ENCODE peak calls at places on chromosomes 11 and 22, in eight cellular contexts. E, L, Y, F, O, N, G and K are unnamed samples. For H3K4me1, the result is how much of the 10 kb centered on the place peaks cover.

GRCh38 chr11:6705905-6706535 is 22.9 kb upstream of the MRPL17 start:
- DNase-seq in E (peak), L (peak), Y (peak), F (peak), O (peak), N (peak), G (peak), K (no peak)

GRCh38 chr11:69662806-69663205 is 12.3 kb downstream of the LTO1 start:
- DNase-seq in E (no peak), L (no peak), Y (no peak), F (no peak), O (peak), N (no peak), G (no peak), K (no peak)

GRCh38 chr11:130514316-130514715 is 65.9 kb downstream of the ADAMTS15 start:
- DNase-seq in E (no peak), L (no peak), Y (no peak), F (no peak), O (no peak), N (peak), G (no peak), K (no peak)

GRCh38 chr11:74398244-74399159 is at the start of gene PGM2L1:
- DNase-seq in E (peak), L (peak), Y (peak), F (peak), O (peak), N (peak), G (peak), K (peak)

GRCh38 chr11:101618691-101619090 is 34.9 kb upstream of the TRPC6 start:
- DNase-seq in E (no peak), L (no peak), Y (no peak), F (no peak), O (no peak), N (peak), G (no peak), K (no peak)

GRCh38 chr11:76856571-76856970 is 4.1 kb upstream of the ACER3 start:
- DNase-seq in E (no peak), L (no peak), Y (no peak), F (no peak), O (no peak), N (no peak), G (no peak), K (no peak)

GRCh38 chr22:29710922-29711593 is 8.7 kb upstream of the CABP7 start:
- DNase-seq in E (no peak), L (no peak), Y (no peak), F (no peak), O (peak), N (no peak), G (no peak), K (no peak)

GRCh38 chr11:95443386-95443785 is 212.4 kb upstream of the SESN3 start:
- DNase-seq in E (no peak), L (no peak), Y (peak), F (no peak), O (no peak), N (no peak), G (peak), K (no peak)

GRCh38 chr22:30855266-30855665 is 113.3 kb downstream of the MORC2 start:
- DNase-seq in E (no peak), L (no peak), Y (no peak), F (no peak), O (no peak), N (no peak), G (no peak), K (no peak)

DNA sequence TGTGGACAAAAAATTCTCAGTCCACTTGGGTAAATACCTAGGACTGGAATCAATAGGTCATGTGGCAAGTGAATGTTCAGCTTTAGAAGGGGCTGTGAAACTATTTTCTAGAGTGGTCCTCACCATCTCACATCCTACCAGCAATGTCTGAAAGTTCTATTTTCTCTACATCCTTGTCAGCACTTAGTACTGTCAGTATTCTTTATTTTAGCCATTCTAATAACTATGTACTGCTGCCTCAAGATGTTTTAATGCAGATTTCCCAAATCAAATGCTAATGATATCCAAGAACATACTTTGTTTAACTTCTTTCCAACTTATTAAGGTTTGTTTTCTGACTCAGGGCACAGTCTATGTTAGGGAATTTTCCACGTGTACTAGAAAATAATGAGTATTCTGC is 317.0 kb downstream of the BRD1 start:
- DNase-seq in E (no peak), L (no peak), Y (no peak), F (no peak), O (no peak), N (no peak), G (no peak), K (no peak)
- TF ChIP-seq CTCF in E (no peak), L (no peak), Y (no peak), F (no peak), O (no peak), N (no peak), G (no peak), K (no peak)

DNA sequence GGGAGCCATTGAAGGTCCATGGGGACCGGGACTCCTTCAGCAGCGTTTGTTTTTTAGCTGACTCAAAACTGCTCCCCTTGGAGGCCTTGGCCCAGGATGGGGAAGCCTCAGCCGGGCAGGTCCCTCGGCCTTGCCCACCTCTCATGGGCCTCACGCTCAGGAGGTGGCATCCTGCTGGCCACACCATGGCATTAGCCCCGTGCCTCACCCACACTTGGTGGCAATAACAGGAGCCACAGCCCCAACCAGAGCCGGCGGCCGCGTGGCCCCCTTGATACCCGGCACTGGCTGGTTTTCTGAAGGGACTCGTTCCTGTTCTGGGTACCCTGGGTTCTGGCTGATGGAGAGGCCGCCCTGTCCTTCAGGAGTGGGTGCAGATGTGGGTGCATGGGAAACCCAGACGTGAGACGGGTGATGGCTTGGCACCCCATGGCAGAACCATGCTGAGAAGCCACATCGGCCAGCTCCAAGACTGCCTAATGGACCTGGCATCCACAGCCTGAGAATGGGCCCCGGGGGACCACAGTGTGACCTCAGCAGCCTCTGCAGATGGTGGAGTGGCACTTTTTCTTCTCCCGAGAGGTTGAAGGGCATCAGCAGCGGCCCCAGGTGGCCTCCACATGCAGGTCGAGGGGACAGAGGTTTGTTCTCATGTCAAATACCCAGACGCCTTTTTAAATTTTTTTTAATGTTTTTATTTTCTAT is 49.8 kb upstream of the PPARA start:
- DNase-seq in E (no peak), L (no peak), Y (no peak), F (no peak), O (no peak), N (no peak), G (no peak), K (no peak)
- H3K4me1 ChIP-seq in E (under half), L (under half), Y (under half), F (under half), O (under half), N (under half), G (under half), K (under half)

GRCh38 chr11:67071420-67072284 is 15.0 kb downstream of the RHOD start:
- DNase-seq in E (peak), L (peak), Y (peak), F (peak), O (peak), N (peak), G (peak), K (no peak)
- TF ChIP-seq EZH2phosphoT487 in E (no peak), L (no peak), Y (no peak), F (no peak), O (no peak), N (no peak), G (no peak), K (no peak)

GRCh38 chr22:21719024-21719423 is 16.6 kb downstream of the YPEL1 start:
- DNase-seq in E (no peak), L (no peak), Y (peak), F (no peak), O (no peak), N (no peak), G (no peak), K (no peak)
- TF ChIP-seq CTCF in E (no peak), L (no peak), Y (no peak), F (no peak), O (no peak), N (no peak), G (no peak), K (no peak)

GRCh38 chr22:38740754-38741153 is 15.0 kb downstream of the SUN2 start:
- DNase-seq in E (no peak), L (no peak), Y (no peak), F (no peak), O (no peak), N (no peak), G (no peak), K (no peak)

GRCh38 chr22:38741166-38741565 is 14.6 kb downstream of the SUN2 start:
- DNase-seq in E (no peak), L (no peak), Y (no peak), F (no peak), O (no peak), N (no peak), G (no peak), K (no peak)

GRCh38 chr22:38739300-38740055 is 16.3 kb downstream of the SUN2 start:
- DNase-seq in E (no peak), L (no peak), Y (no peak), F (no peak), O (no peak), N (no peak), G (no peak), K (no peak)

GRCh38 chr22:38741576-38741975 is 14.2 kb downstream of the SUN2 start:
- DNase-seq in E (no peak), L (no peak), Y (no peak), F (no peak), O (no peak), N (no peak), G (no peak), K (no peak)

GRCh38 chr22:38740116-38740723 is 15.6 kb downstream of the SUN2 start:
- DNase-seq in E (no peak), L (no peak), Y (no peak), F (no peak), O (no peak), N (no peak), G (no peak), K (no peak)
- H3K4me1 ChIP-seq in E (under half), L (under half), Y (under half), F (under half), O (under half), N (under half), G (under half), K (under half)

GRCh38 chr11:30487200-30487898 is 98.8 kb downstream of the MPPED2 start:
- DNase-seq in E (no peak), L (no peak), Y (no peak), F (no peak), O (no peak), N (no peak), G (no peak), K (no peak)
- TF ChIP-seq EZH2phosphoT487 in E (no peak), L (no peak), Y (no peak), F (no peak), O (no peak), N (no peak), G (no peak), K (no peak)

DNA sequence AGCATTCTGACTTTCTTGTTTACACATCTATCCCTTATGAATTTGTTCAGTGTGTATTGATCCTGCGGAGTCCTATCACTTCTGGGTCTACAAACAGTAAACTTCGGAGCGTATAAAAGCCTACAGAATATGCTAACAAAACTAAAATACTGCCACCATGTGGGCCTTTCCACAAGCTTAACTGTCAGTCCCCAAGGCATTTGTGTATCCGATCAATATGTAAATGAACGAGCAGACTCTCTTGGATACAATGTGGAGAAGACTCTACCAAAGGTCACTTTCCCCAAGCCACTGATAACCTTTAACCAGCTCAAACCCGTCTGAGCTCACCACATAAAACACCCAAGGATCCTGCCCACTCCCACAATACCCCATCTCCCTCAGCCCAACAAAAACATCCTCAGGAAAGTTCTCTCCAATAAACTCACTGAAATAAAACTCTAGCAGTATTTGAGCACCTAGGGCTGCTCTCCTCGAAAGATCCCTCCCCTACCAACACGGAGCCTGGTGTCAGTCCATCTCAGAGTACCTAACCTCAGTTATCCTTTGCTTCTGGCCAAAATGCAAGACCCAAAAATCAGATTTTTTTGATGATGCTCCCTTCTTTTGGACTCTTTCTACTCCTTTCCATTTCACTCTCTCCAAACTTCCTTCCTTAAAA is 17.8 kb downstream of the ADA2 start:
- DNase-seq in E (peak), L (peak), Y (no peak), F (peak), O (no peak), N (peak), G (no peak), K (no peak)
- TF ChIP-seq CTCF in E (peak), L (peak), Y (peak), F (peak), O (peak), N (peak), G (no peak), K (peak)

GRCh38 chr22:49966041-49966715 is 5.6 kb downstream of the PIM3 start:
- DNase-seq in E (peak), L (no peak), Y (no peak), F (peak), O (peak), N (no peak), G (peak), K (no peak)
- H3K4me1 ChIP-seq in E (under half), L (under half), Y (half or more), F (under half), O (under half), N (under half), G (under half), K (under half)

GRCh38 chr11:112366012-112366411 is 105.4 kb upstream of the PLET1 start:
- DNase-seq in E (no peak), L (no peak), Y (no peak), F (no peak), O (no peak), N (no peak), G (no peak), K (no peak)

GRCh38 chr11:112366777-112367176 is 106.1 kb upstream of the PLET1 start:
- DNase-seq in E (no peak), L (no peak), Y (no peak), F (no peak), O (no peak), N (peak), G (no peak), K (no peak)

GRCh38 chr11:112369374-112369773 is 108.7 kb upstream of the PLET1 start:
- DNase-seq in E (no peak), L (no peak), Y (no peak), F (no peak), O (no peak), N (no peak), G (no peak), K (no peak)

GRCh38 chr11:112368402-112368801 is 107.7 kb upstream of the PLET1 start:
- DNase-seq in E (peak), L (no peak), Y (no peak), F (no peak), O (no peak), N (peak), G (no peak), K (no peak)

GRCh38 chr11:112367453-112367852 is 106.8 kb upstream of the PLET1 start:
- DNase-seq in E (no peak), L (no peak), Y (no peak), F (no peak), O (no peak), N (no peak), G (no peak), K (no peak)
- TF ChIP-seq EZH2phosphoT487 in E (no peak), L (no peak), Y (no peak), F (no peak), O (no peak), N (no peak), G (no peak), K (no peak)